ENCODE peak calls at places on chromosomes 2 and 18, in eight cellular contexts. One of them, this sample, is unnamed.

GRCh38 chr18:28018361-28018760 is 158.6 kb downstream of the CDH2 start:
- DNase-seq in CD8-positive, alpha-beta T cell: no peak
- DNase-seq in pancreas: no peak
- DNase-seq in GM23248: no peak
- DNase-seq in lower lobe of right lung: no peak
- DNase-seq in adrenal gland: no peak
- DNase-seq in tibial artery: no peak
- DNase-seq in psoas muscle: no peak
- DNase-seq in this sample: no peak

GRCh38 chr18:36849288-36850011 is 20.5 kb downstream of the KIAA1328 start:
- DNase-seq in adrenal gland: no peak
- DNase-seq in GM23248: peak; percentile 40
- DNase-seq in CD8-positive, alpha-beta T cell: no peak
- DNase-seq in lower lobe of right lung: no peak
- DNase-seq in psoas muscle: no peak
- DNase-seq in tibial artery: no peak
- DNase-seq in pancreas: no peak
- DNase-seq in this sample: no peak

GRCh38 chr2:233084488-233084887 is 24.3 kb downstream of the INPP5D start:
- DNase-seq in tibial artery: peak; percentile 79
- DNase-seq in GM23248: no peak
- DNase-seq in pancreas: no peak
- DNase-seq in adrenal gland: peak; percentile 59
- DNase-seq in CD8-positive, alpha-beta T cell: peak; percentile 58
- DNase-seq in lower lobe of right lung: peak; percentile 72
- DNase-seq in psoas muscle: peak; percentile 37
- DNase-seq in this sample: no peak

GRCh38 chr2:203891474-203891873 is 23.9 kb downstream of the CTLA4 start:
- DNase-seq in lower lobe of right lung: no peak
- DNase-seq in adrenal gland: peak; percentile 28
- DNase-seq in CD8-positive, alpha-beta T cell: no peak
- DNase-seq in pancreas: no peak
- DNase-seq in psoas muscle: no peak
- DNase-seq in GM23248: peak; percentile 19
- DNase-seq in tibial artery: no peak
- DNase-seq in this sample: no peak

GRCh38 chr18:63267990-63268721 is 51.4 kb downstream of the BCL2 start:
- DNase-seq in lower lobe of right lung: no peak
- DNase-seq in tibial artery: no peak
- DNase-seq in psoas muscle: no peak
- DNase-seq in adrenal gland: no peak
- DNase-seq in CD8-positive, alpha-beta T cell: no peak
- DNase-seq in pancreas: no peak
- DNase-seq in GM23248: peak; percentile 20
- DNase-seq in this sample: no peak

GRCh38 chr2:220811952-220812570 is 760.0 kb downstream of the EPHA4 start:
- DNase-seq in psoas muscle: no peak
- DNase-seq in tibial artery: no peak
- DNase-seq in CD8-positive, alpha-beta T cell: no peak
- DNase-seq in GM23248: peak; percentile 65
- DNase-seq in pancreas: no peak
- DNase-seq in lower lobe of right lung: no peak
- DNase-seq in adrenal gland: no peak
- DNase-seq in this sample: no peak

GRCh38 chr2:14944562-14945346 is 312.2 kb downstream of the LRATD1 start:
- DNase-seq in tibial artery: no peak
- DNase-seq in CD8-positive, alpha-beta T cell: no peak
- DNase-seq in adrenal gland: no peak
- DNase-seq in psoas muscle: no peak
- DNase-seq in lower lobe of right lung: no peak
- DNase-seq in pancreas: peak; percentile 21
- DNase-seq in GM23248: peak; percentile 47
- DNase-seq in this sample: no peak

GRCh38 chr2:55885129-55885943 is 38.2 kb downstream of the EFEMP1 start:
- DNase-seq in CD8-positive, alpha-beta T cell: no peak
- DNase-seq in pancreas: no peak
- DNase-seq in adrenal gland: peak; percentile 58
- DNase-seq in lower lobe of right lung: no peak
- DNase-seq in GM23248: peak; percentile 90
- DNase-seq in psoas muscle: no peak
- DNase-seq in tibial artery: no peak
- DNase-seq in this sample: no peak

GRCh38 chr2:222025891-222026271 is 272.9 kb downstream of the PAX3 start:
- DNase-seq in GM23248: no peak
- DNase-seq in lower lobe of right lung: no peak
- DNase-seq in CD8-positive, alpha-beta T cell: no peak
- DNase-seq in adrenal gland: no peak
- DNase-seq in pancreas: no peak
- DNase-seq in tibial artery: no peak
- DNase-seq in psoas muscle: no peak
- DNase-seq in this sample: no peak
- H3K27ac ChIP-seq in GM23248: no peak overlapping the region
- H3K27ac ChIP-seq in lower lobe of right lung: no peak overlapping the region
- H3K27ac ChIP-seq in CD8-positive, alpha-beta T cell: no peak overlapping the region
- H3K27ac ChIP-seq in adrenal gland: no peak overlapping the region
- H3K27ac ChIP-seq in pancreas: no peak overlapping the region
- H3K27ac ChIP-seq in tibial artery: no peak overlapping the region
- H3K27ac ChIP-seq in psoas muscle: no peak overlapping the region
- H3K27ac ChIP-seq in this sample: no peak overlapping the region

DNA sequence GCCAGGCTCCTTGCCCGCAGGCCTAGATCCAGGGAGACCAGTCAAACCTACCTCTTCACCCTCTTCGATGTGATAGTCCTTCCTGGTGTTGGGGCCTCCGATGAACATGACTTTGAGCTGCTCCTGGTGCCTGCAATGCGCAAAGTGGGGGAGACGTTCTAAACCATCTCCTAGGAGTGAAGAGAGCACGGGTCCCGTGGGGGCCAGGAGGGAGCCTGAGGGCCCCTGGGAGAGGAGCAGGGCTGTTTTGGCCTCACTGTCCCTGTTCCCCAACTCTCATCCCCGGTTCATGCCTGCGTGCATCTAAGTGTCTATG is 3.9 kb downstream of the HAAO start:
- DNase-seq in lower lobe of right lung: no peak
- DNase-seq in adrenal gland: no peak
- DNase-seq in GM23248: no peak
- DNase-seq in tibial artery: no peak
- DNase-seq in CD8-positive, alpha-beta T cell: no peak
- DNase-seq in psoas muscle: no peak
- DNase-seq in pancreas: no peak
- DNase-seq in this sample: no peak
- H3K27ac ChIP-seq in lower lobe of right lung: no peak overlapping the region
- H3K27ac ChIP-seq in adrenal gland: no peak overlapping the region
- H3K27ac ChIP-seq in GM23248: no peak overlapping the region
- H3K27ac ChIP-seq in tibial artery: no peak overlapping the region
- H3K27ac ChIP-seq in CD8-positive, alpha-beta T cell: no peak overlapping the region
- H3K27ac ChIP-seq in psoas muscle: no peak overlapping the region
- H3K27ac ChIP-seq in pancreas: no peak overlapping the region
- H3K27ac ChIP-seq in this sample: no peak overlapping the region

GRCh38 chr18:44781890-44782289 is 101.2 kb downstream of the SETBP1 start:
- DNase-seq in tibial artery: no peak
- DNase-seq in CD8-positive, alpha-beta T cell: no peak
- DNase-seq in adrenal gland: no peak
- DNase-seq in psoas muscle: no peak
- DNase-seq in pancreas: no peak
- DNase-seq in lower lobe of right lung: no peak
- DNase-seq in GM23248: peak; percentile 78
- DNase-seq in this sample: no peak

GRCh38 chr18:44777429-44778192 is 96.9 kb downstream of the SETBP1 start:
- DNase-seq in psoas muscle: no peak
- DNase-seq in CD8-positive, alpha-beta T cell: no peak
- DNase-seq in pancreas: no peak
- DNase-seq in tibial artery: peak; percentile 72
- DNase-seq in GM23248: no peak
- DNase-seq in adrenal gland: no peak
- DNase-seq in lower lobe of right lung: no peak
- DNase-seq in this sample: no peak

GRCh38 chr18:44779893-44780292 is 99.2 kb downstream of the SETBP1 start:
- DNase-seq in tibial artery: no peak
- DNase-seq in lower lobe of right lung: no peak
- DNase-seq in pancreas: no peak
- DNase-seq in psoas muscle: no peak
- DNase-seq in GM23248: no peak
- DNase-seq in CD8-positive, alpha-beta T cell: no peak
- DNase-seq in adrenal gland: no peak
- DNase-seq in this sample: no peak

GRCh38 chr18:44782617-44783016 is 101.9 kb downstream of the SETBP1 start:
- DNase-seq in psoas muscle: no peak
- DNase-seq in lower lobe of right lung: no peak
- DNase-seq in tibial artery: no peak
- DNase-seq in GM23248: no peak
- DNase-seq in adrenal gland: no peak
- DNase-seq in pancreas: no peak
- DNase-seq in CD8-positive, alpha-beta T cell: no peak
- DNase-seq in this sample: no peak

DNA sequence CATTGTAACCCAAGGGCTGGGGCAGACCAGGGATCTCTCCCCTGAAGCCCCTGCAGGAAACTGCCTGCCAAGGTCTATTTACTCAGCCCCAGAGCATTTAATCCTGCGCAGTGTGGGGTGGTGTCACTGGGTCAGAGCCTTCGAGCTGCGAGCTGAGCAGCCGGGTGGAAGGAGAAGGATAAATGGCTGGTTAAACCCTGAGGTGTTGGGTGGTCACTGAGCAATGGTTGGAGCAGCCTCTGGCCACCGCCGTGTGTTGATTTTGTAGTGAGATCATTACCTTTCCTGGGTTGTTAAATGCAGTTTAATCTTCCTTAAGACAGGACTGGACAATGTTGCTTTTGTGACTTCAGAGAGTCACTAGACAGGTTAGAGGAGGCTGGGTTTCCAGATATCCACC is 98.1 kb downstream of the SETBP1 start:
- DNase-seq in adrenal gland: no peak
- DNase-seq in lower lobe of right lung: no peak
- DNase-seq in psoas muscle: no peak
- DNase-seq in GM23248: no peak
- DNase-seq in pancreas: no peak
- DNase-seq in tibial artery: no peak
- DNase-seq in CD8-positive, alpha-beta T cell: no peak
- DNase-seq in this sample: no peak
- H3K27ac ChIP-seq in adrenal gland: no peak overlapping the region
- H3K27ac ChIP-seq in lower lobe of right lung: peak overlapping the region; percentile 3
- H3K27ac ChIP-seq in psoas muscle: peak overlapping the region; percentile 13
- H3K27ac ChIP-seq in GM23248: no peak overlapping the region
- H3K27ac ChIP-seq in pancreas: peak overlapping the region; percentile 27
- H3K27ac ChIP-seq in tibial artery: peak overlapping the region; percentile 72
- H3K27ac ChIP-seq in CD8-positive, alpha-beta T cell: no peak overlapping the region
- H3K27ac ChIP-seq in this sample: no peak overlapping the region

GRCh38 chr2:207819839-207820784 is 50.4 kb upstream of the FZD5 start:
- DNase-seq in CD8-positive, alpha-beta T cell: no peak
- DNase-seq in adrenal gland: no peak
- DNase-seq in psoas muscle: no peak
- DNase-seq in lower lobe of right lung: no peak
- DNase-seq in pancreas: peak; percentile 65
- DNase-seq in GM23248: no peak
- DNase-seq in tibial artery: no peak
- DNase-seq in this sample: no peak
- H3K27ac ChIP-seq in CD8-positive, alpha-beta T cell: no peak overlapping the region
- H3K27ac ChIP-seq in adrenal gland: no peak overlapping the region
- H3K27ac ChIP-seq in psoas muscle: no peak overlapping the region
- H3K27ac ChIP-seq in lower lobe of right lung: no peak overlapping the region
- H3K27ac ChIP-seq in pancreas: peak overlapping the region; percentile 2
- H3K27ac ChIP-seq in GM23248: no peak overlapping the region
- H3K27ac ChIP-seq in tibial artery: no peak overlapping the region
- H3K27ac ChIP-seq in this sample: no peak overlapping the region

GRCh38 chr2:45837812-45838341 is 186.4 kb downstream of the PRKCE start:
- DNase-seq in adrenal gland: no peak
- DNase-seq in lower lobe of right lung: no peak
- DNase-seq in tibial artery: no peak
- DNase-seq in GM23248: no peak
- DNase-seq in psoas muscle: no peak
- DNase-seq in pancreas: no peak
- DNase-seq in CD8-positive, alpha-beta T cell: no peak
- DNase-seq in this sample: no peak

GRCh38 chr2:45840481-45840880 is 189.0 kb downstream of the PRKCE start:
- DNase-seq in CD8-positive, alpha-beta T cell: no peak
- DNase-seq in tibial artery: no peak
- DNase-seq in GM23248: no peak
- DNase-seq in psoas muscle: no peak
- DNase-seq in pancreas: no peak
- DNase-seq in lower lobe of right lung: no peak
- DNase-seq in adrenal gland: no peak
- DNase-seq in this sample: no peak

GRCh38 chr2:45836740-45837139 is 185.3 kb downstream of the PRKCE start:
- DNase-seq in tibial artery: no peak
- DNase-seq in lower lobe of right lung: no peak
- DNase-seq in adrenal gland: no peak
- DNase-seq in pancreas: no peak
- DNase-seq in GM23248: no peak
- DNase-seq in CD8-positive, alpha-beta T cell: no peak
- DNase-seq in psoas muscle: no peak
- DNase-seq in this sample: no peak

GRCh38 chr2:45841752-45842407 is 190.4 kb downstream of the PRKCE start:
- DNase-seq in tibial artery: no peak
- DNase-seq in GM23248: no peak
- DNase-seq in lower lobe of right lung: no peak
- DNase-seq in psoas muscle: no peak
- DNase-seq in pancreas: no peak
- DNase-seq in CD8-positive, alpha-beta T cell: no peak
- DNase-seq in adrenal gland: no peak
- DNase-seq in this sample: no peak

DNA sequence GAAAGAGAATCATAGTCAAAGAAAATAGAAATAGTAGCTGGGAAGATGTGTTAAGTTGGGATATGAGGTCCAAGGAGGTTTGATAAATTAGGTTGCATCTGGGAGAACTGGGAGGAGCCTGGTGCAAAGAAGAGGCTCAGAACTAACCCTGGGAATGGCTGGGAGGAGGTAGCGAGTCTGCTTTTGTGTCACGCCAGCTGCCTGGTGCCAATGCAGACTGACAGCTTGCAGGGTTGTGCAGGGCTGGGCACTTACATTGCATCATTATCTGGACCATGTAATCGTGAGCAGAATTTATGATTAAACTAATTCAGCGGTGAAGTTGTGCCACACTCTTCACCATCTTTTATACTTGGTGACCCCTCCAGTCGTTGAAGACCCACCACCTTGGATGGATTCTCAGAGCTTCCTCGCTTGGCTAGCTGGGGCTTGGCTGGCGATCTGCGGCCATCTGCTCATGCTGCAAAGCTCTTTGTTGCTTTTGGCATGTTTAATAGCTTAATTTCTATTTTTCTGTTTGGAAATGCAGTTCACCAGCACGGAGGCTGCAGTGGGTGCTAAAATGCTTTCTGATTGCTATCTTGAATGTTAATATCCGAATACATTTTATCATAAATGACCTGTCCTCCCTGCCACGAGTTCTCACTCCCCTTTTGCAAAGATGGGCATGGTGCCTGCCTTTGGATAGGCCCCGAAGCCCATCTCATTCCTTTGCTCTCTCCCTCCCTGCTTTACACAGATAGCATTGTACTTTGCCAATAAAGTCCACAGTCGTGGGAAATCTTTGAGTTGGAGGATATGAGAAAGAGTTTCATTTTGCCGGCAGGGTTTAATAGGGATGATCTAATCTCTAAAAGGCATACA is 188.1 kb downstream of the PRKCE start:
- DNase-seq in psoas muscle: no peak
- DNase-seq in adrenal gland: no peak
- DNase-seq in pancreas: no peak
- DNase-seq in tibial artery: no peak
- DNase-seq in CD8-positive, alpha-beta T cell: no peak
- DNase-seq in GM23248: peak; percentile 63
- DNase-seq in lower lobe of right lung: no peak
- DNase-seq in this sample: no peak
- H3K27ac ChIP-seq in psoas muscle: no peak overlapping the region
- H3K27ac ChIP-seq in adrenal gland: no peak overlapping the region
- H3K27ac ChIP-seq in pancreas: no peak overlapping the region
- H3K27ac ChIP-seq in tibial artery: no peak overlapping the region
- H3K27ac ChIP-seq in CD8-positive, alpha-beta T cell: no peak overlapping the region
- H3K27ac ChIP-seq in GM23248: peak overlapping the region; percentile 30
- H3K27ac ChIP-seq in lower lobe of right lung: no peak overlapping the region
- H3K27ac ChIP-seq in this sample: no peak overlapping the region